ENCODE peak calls at places on chromosomes 4 and X, in eight cellular contexts. H, V, X, J, K, F, S and D are unnamed samples.

GRCh38 chr4:87108142-87108546 is 112.3 kb downstream of the KLHL8 start:
- DNase-seq in H (no peak), V (peak), X (peak), J (no peak), K (no peak), F (no peak), S (peak), D (peak)

GRCh38 chrX:71058116-71058515 is 10.0 kb downstream of the SNX12 start:
- DNase-seq in H (no peak), V (no peak), X (no peak), J (no peak), K (no peak), F (no peak), S (no peak), D (no peak)

GRCh38 chr4:188246488-188246887 is 107.2 kb downstream of the TRIML1 start:
- DNase-seq in H (no peak), V (peak), X (peak), J (no peak), K (no peak), F (no peak), S (peak), D (no peak)

GRCh38 chrX:69507500-69507789 is 3.3 kb downstream of the NALF2 start:
- DNase-seq in H (no peak), V (no peak), X (no peak), J (no peak), K (no peak), F (no peak), S (no peak), D (no peak)

GRCh38 chrX:149711545-149712236 is at the start of gene MAGEA11:
- DNase-seq in H (no peak), V (no peak), X (no peak), J (no peak), K (no peak), F (no peak), S (no peak), D (no peak)

GRCh38 chrX:39734174-39734776 is 363.5 kb downstream of the BCOR start:
- DNase-seq in H (no peak), V (no peak), X (no peak), J (no peak), K (no peak), F (no peak), S (no peak), D (no peak)

GRCh38 chr4:133403913-133404312 is 254.8 kb downstream of the PCDH10 start:
- DNase-seq in H (no peak), V (no peak), X (no peak), J (no peak), K (no peak), F (no peak), S (no peak), D (no peak)

GRCh38 chrX:21946925-21947641 is 6.6 kb downstream of the SMS start:
- DNase-seq in H (no peak), V (peak), X (no peak), J (no peak), K (no peak), F (no peak), S (peak), D (peak)